ENCODE peak calls at places on chromosomes 1 and 21, in ten cellular contexts. F, P, S, M, W, L, H, N, B and X are unnamed samples.

GRCh38 chr1:6703016-6703415 is 1.4 kb upstream of the DNAJC11 start:
- DNase-seq in F (no peak), P (no peak), S (no peak), M (no peak), W (peak), L (no peak), H (no peak), N (no peak), B (no peak), X (no peak)

GRCh38 chr1:115089443-115090340 is at the start of gene TSPAN2:
- DNase-seq in F (peak), P (peak), S (peak), M (peak), W (peak), L (peak), H (peak), N (peak), B (peak), X (peak)

GRCh38 chr1:245255783-245256182 is 101.0 kb downstream of the KIF26B start:
- DNase-seq in F (no peak), P (no peak), S (no peak), M (no peak), W (no peak), L (no peak), H (no peak), N (no peak), B (no peak), X (no peak)

GRCh38 chr1:152777510-152778137 is 2.7 kb downstream of the LCE1F start:
- DNase-seq in F (no peak), P (no peak), S (no peak), M (no peak), W (no peak), L (no peak), H (no peak), N (no peak), B (no peak), X (no peak)

GRCh38 chr21:41673596-41674335 is 93.1 kb downstream of the RIPK4 start:
- DNase-seq in F (no peak), P (no peak), S (no peak), M (no peak), W (no peak), L (no peak), H (no peak), N (peak), B (no peak), X (no peak)

GRCh38 chr1:6140413-6140812 is 39.7 kb downstream of the CHD5 start:
- DNase-seq in F (no peak), P (no peak), S (no peak), M (no peak), W (no peak), L (no peak), H (no peak), N (no peak), B (peak), X (no peak)

GRCh38 chr1:7366955-7367665 is 404.0 kb upstream of the VAMP3 start:
- DNase-seq in F (no peak), P (no peak), S (no peak), M (no peak), W (no peak), L (no peak), H (no peak), N (no peak), B (no peak), X (no peak)

GRCh38 chr1:41735587-41736290 is 183.0 kb downstream of the HIVEP3 start:
- DNase-seq in F (no peak), P (peak), S (peak), M (no peak), W (no peak), L (no peak), H (no peak), N (no peak), B (no peak), X (no peak)

GRCh38 chr1:113372546-113372945 is 17.8 kb upstream of the MAGI3 start:
- DNase-seq in F (no peak), P (no peak), S (no peak), M (no peak), W (no peak), L (no peak), H (no peak), N (no peak), B (no peak), X (no peak)

GRCh38 chr1:219333626-219334025 is 159.9 kb downstream of the LYPLAL1 start:
- DNase-seq in F (no peak), P (no peak), S (no peak), M (no peak), W (no peak), L (no peak), H (no peak), N (no peak), B (no peak), X (no peak)

GRCh38 chr1:45236136-45236535 is 29.7 kb upstream of the ZSWIM5 start:
- DNase-seq in F (no peak), P (no peak), S (no peak), M (no peak), W (no peak), L (no peak), H (no peak), N (no peak), B (no peak), X (no peak)

GRCh38 chr1:19361231-19362147 is 49.4 kb downstream of the SLC66A1 start:
- DNase-seq in F (no peak), P (no peak), S (no peak), M (peak), W (peak), L (no peak), H (no peak), N (no peak), B (no peak), X (no peak)

GRCh38 chr21:44065428-44065827 is 41.8 kb upstream of the PWP2 start:
- DNase-seq in F (no peak), P (peak), S (no peak), M (no peak), W (peak), L (no peak), H (no peak), N (peak), B (no peak), X (no peak)

GRCh38 chr1:28115267-28115666 is 26.9 kb upstream of the EYA3 start:
- DNase-seq in F (no peak), P (peak), S (peak), M (no peak), W (peak), L (no peak), H (no peak), N (no peak), B (no peak), X (no peak)

GRCh38 chr1:156406229-156406628 is 37.2 kb downstream of the RHBG start:
- DNase-seq in F (no peak), P (no peak), S (no peak), M (no peak), W (no peak), L (no peak), H (no peak), N (no peak), B (no peak), X (no peak)

GRCh38 chr1:67966666-67967009 is 83.8 kb downstream of the DIRAS3 start:
- DNase-seq in F (no peak), P (no peak), S (no peak), M (no peak), W (no peak), L (no peak), H (no peak), N (no peak), B (no peak), X (no peak)

GRCh38 chr1:208207388-208208131 is 36.6 kb downstream of the PLXNA2 start:
- DNase-seq in F (no peak), P (peak), S (peak), M (peak), W (peak), L (no peak), H (peak), N (no peak), B (no peak), X (no peak)

GRCh38 chr1:239816090-239816812 is 275.4 kb upstream of the FMN2 start:
- DNase-seq in F (peak), P (peak), S (no peak), M (peak), W (peak), L (no peak), H (no peak), N (no peak), B (peak), X (no peak)

GRCh38 chr1:6409053-6409452 is 10.7 kb downstream of the HES2 start:
- DNase-seq in F (no peak), P (no peak), S (no peak), M (no peak), W (no peak), L (no peak), H (no peak), N (no peak), B (no peak), X (no peak)

GRCh38 chr1:53572061-53572801 is 113.0 kb downstream of the DMRTB1 start:
- DNase-seq in F (peak), P (peak), S (no peak), M (peak), W (peak), L (no peak), H (no peak), N (peak), B (peak), X (peak)

GRCh38 chr1:172609528-172609927 is 49.4 kb upstream of the FASLG start:
- DNase-seq in F (no peak), P (no peak), S (no peak), M (no peak), W (no peak), L (no peak), H (no peak), N (no peak), B (no peak), X (no peak)

GRCh38 chr1:174692313-174692712 is 244.5 kb downstream of the GPR52 start:
- DNase-seq in F (no peak), P (no peak), S (no peak), M (no peak), W (peak), L (no peak), H (no peak), N (no peak), B (no peak), X (no peak)

GRCh38 chr21:17786219-17787181 is 32.7 kb downstream of the C21orf91 start:
- DNase-seq in F (no peak), P (no peak), S (no peak), M (no peak), W (no peak), L (no peak), H (no peak), N (no peak), B (no peak), X (no peak)

GRCh38 chr21:44888581-44889550 is 15.4 kb upstream of the PTTG1IP start:
- DNase-seq in F (no peak), P (no peak), S (no peak), M (no peak), W (no peak), L (peak), H (no peak), N (no peak), B (no peak), X (no peak)

GRCh38 chr1:112557385-112557784 is 48.6 kb downstream of the WNT2B start:
- DNase-seq in F (no peak), P (no peak), S (no peak), M (no peak), W (peak), L (no peak), H (no peak), N (no peak), B (no peak), X (no peak)

GRCh38 chr1:221556435-221556834 is 185.5 kb downstream of the DUSP10 start:
- DNase-seq in F (no peak), P (no peak), S (no peak), M (no peak), W (no peak), L (no peak), H (no peak), N (no peak), B (no peak), X (no peak)

GRCh38 chr1:3741566-3742438 is 10.4 kb upstream of the CCDC27 start:
- DNase-seq in F (no peak), P (no peak), S (no peak), M (no peak), W (no peak), L (no peak), H (no peak), N (peak), B (no peak), X (no peak)

GRCh38 chr1:246587606-246588005 is 21.4 kb downstream of the CNST start:
- DNase-seq in F (no peak), P (no peak), S (no peak), M (no peak), W (peak), L (no peak), H (peak), N (no peak), B (no peak), X (no peak)

GRCh38 chr1:29444081-29444715 is 207.9 kb downstream of the PTPRU start:
- DNase-seq in F (no peak), P (peak), S (no peak), M (no peak), W (no peak), L (no peak), H (no peak), N (no peak), B (no peak), X (peak)

GRCh38 chr1:11383553-11384169 is 95.3 kb upstream of the DISP3 start:
- DNase-seq in F (no peak), P (no peak), S (no peak), M (no peak), W (no peak), L (no peak), H (no peak), N (no peak), B (no peak), X (no peak)

GRCh38 chr1:44847786-44848185 is 4.7 kb upstream of the PTCH2 start:
- DNase-seq in F (no peak), P (peak), S (no peak), M (no peak), W (no peak), L (no peak), H (no peak), N (no peak), B (no peak), X (no peak)

GRCh38 chr1:174433451-174433850 is 14.3 kb upstream of the GPR52 start:
- DNase-seq in F (no peak), P (no peak), S (no peak), M (no peak), W (peak), L (no peak), H (no peak), N (no peak), B (no peak), X (no peak)

GRCh38 chr1:90970208-90970607 is 51.6 kb downstream of the ZNF644 start:
- DNase-seq in F (no peak), P (no peak), S (no peak), M (no peak), W (no peak), L (no peak), H (no peak), N (no peak), B (no peak), X (no peak)

GRCh38 chr1:9376430-9376829 is 83.7 kb downstream of the SPSB1 start:
- DNase-seq in F (no peak), P (no peak), S (no peak), M (no peak), W (no peak), L (no peak), H (no peak), N (no peak), B (no peak), X (no peak)

GRCh38 chr1:61287014-61287413 is 204.7 kb downstream of the NFIA start:
- DNase-seq in F (no peak), P (no peak), S (no peak), M (no peak), W (peak), L (no peak), H (no peak), N (no peak), B (no peak), X (no peak)

DNA sequence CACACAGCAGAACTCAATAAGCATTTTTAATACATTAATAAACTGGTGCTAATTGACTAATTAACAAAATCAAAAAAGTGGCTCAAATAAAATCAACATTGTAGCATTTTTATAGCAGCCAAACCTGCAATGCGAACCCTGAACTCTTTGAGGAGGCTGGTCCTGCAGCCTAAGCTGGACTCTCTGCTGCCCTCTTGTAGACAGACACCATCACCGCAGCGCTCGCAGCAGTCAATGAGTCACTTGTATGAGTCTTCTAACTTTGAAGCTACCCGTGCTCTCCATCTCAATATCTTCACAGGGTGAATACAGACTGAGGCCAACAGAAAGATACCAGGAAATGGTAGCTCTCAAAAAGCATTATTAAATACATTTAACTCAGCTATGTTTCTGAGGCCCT is 9.7 kb upstream of the KRTAP7-1 start:
- DNase-seq in F (no peak), P (peak), S (no peak), M (no peak), W (no peak), L (no peak), H (no peak), N (no peak), B (no peak), X (no peak)
- TF ChIP-seq CTCF in F (no peak), P (no peak), S (peak), M (no peak), W (no peak), L (no peak), H (no peak), N (peak), B (no peak), X (no peak)

GRCh38 chr1:201578008-201578888 is 39.3 kb downstream of the NAV1 start:
- DNase-seq in F (no peak), P (no peak), S (no peak), M (no peak), W (no peak), L (no peak), H (no peak), N (no peak), B (no peak), X (no peak)
- H3K4me3 ChIP-seq in F (no peak), P (no peak), S (no peak), M (no peak), W (no peak), L (no peak), H (no peak), N (no peak), B (no peak), X (no peak)

GRCh38 chr1:161214374-161214773 is 721 bp upstream of the FCER1G start:
- DNase-seq in F (no peak), P (no peak), S (no peak), M (no peak), W (no peak), L (no peak), H (no peak), N (no peak), B (no peak), X (no peak)

GRCh38 chr1:161218301-161219077 is 3.4 kb downstream of the FCER1G start:
- DNase-seq in F (no peak), P (no peak), S (no peak), M (no peak), W (no peak), L (no peak), H (no peak), N (no peak), B (peak), X (no peak)

GRCh38 chr1:161216945-161217712 is 2.0 kb downstream of the FCER1G start:
- DNase-seq in F (no peak), P (no peak), S (no peak), M (no peak), W (peak), L (no peak), H (no peak), N (no peak), B (peak), X (peak)

GRCh38 chr1:161217831-161218230 is 2.7 kb downstream of the FCER1G start:
- DNase-seq in F (no peak), P (no peak), S (no peak), M (no peak), W (no peak), L (no peak), H (no peak), N (no peak), B (peak), X (no peak)

DNA sequence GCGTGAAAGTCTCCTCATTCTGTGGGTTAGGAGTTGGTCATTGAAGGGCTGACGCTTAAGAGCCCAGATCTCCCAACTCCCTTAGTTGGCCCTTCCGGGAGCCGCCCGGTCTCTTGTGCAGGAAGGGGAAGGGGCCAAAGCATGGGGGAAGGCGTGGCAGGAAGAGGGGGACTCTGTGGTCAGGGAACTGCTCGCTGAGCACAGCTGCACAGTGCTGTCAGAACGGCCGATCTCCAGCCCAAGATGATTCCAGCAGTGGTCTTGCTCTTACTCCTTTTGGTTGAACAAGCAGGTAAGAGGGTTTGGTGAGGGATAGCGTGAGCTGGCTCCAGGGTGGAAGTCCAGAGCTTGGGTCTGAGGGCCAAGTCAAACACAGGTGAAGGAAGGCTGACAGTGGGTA is at the start of gene FCER1G:
- DNase-seq in F (no peak), P (no peak), S (peak), M (no peak), W (no peak), L (no peak), H (no peak), N (no peak), B (no peak), X (peak)
- TF ChIP-seq POLR2A in F (no peak), P (peak), S (peak), M (no peak), W (no peak), L (peak), H (no peak), N (no peak), B (no peak), X (peak)

GRCh38 chr1:47443530-47444316 is 5.9 kb downstream of the FOXD2 start:
- DNase-seq in F (no peak), P (no peak), S (no peak), M (no peak), W (no peak), L (no peak), H (no peak), N (no peak), B (no peak), X (no peak)
- TF ChIP-seq CTCF in F (no peak), P (no peak), S (no peak), M (no peak), W (no peak), L (no peak), H (no peak), N (no peak), B (no peak), X (no peak)

GRCh38 chr1:23019094-23019850 is at the start of gene KDM1A:
- DNase-seq in F (peak), P (peak), S (peak), M (peak), W (peak), L (peak), H (peak), N (peak), B (peak), X (peak)

GRCh38 chr1:23023174-23023573 is 3.9 kb downstream of the KDM1A start:
- DNase-seq in F (no peak), P (no peak), S (no peak), M (no peak), W (no peak), L (no peak), H (no peak), N (no peak), B (no peak), X (no peak)

GRCh38 chr1:23020731-23021130 is 1.5 kb downstream of the KDM1A start:
- DNase-seq in F (no peak), P (no peak), S (no peak), M (no peak), W (no peak), L (no peak), H (peak), N (no peak), B (no peak), X (no peak)

GRCh38 chr1:23019851-23020625 is 770 bp downstream of the KDM1A start:
- DNase-seq in F (peak), P (peak), S (peak), M (no peak), W (peak), L (no peak), H (peak), N (peak), B (peak), X (no peak)

GRCh38 chr1:23021834-23022233 is 2.6 kb downstream of the KDM1A start:
- DNase-seq in F (no peak), P (no peak), S (no peak), M (no peak), W (no peak), L (no peak), H (no peak), N (no peak), B (no peak), X (no peak)
- H3K4me3 ChIP-seq in F (no peak), P (no peak), S (peak), M (no peak), W (no peak), L (no peak), H (no peak), N (no peak), B (no peak), X (no peak)

DNA sequence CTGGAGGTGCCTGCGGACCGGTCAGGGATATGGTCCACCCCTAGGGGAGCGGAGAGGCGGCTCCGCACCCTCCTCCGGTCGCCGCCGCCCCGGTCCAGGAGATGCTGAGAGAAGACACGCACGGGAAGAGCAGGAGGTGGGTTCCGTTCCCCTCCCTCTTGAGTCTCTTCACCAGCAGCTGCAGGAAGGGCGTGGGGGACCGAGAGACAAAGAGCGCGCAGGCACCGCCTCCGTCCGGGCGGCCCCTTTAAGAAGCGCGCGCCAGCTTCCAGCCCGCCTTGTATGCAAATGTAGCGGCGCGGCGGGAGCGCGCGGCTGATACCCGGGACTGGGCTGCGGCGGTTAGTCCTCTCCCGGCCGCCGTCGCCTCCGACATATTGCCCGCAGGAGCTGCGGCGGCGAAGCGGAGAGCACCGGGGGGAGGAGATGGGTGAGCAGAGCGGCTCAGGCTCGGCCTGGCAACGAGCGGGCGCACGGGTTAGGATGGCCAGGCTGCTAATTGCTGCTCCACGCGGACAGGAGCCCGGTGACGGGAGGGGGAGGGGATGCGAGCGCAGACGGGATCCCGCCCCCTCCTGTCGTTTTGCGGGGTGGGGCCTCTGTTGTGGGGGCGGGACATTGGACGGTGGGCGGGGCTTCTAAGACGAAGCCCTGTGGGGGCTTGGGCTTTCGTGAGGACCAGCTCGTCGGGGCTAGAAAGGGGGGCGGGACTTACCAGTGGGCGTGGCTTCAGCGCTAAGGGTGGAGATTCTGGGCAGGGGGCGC is at the start of gene TMEM39B:
- DNase-seq in F (peak), P (peak), S (peak), M (peak), W (peak), L (peak), H (peak), N (peak), B (peak), X (peak)
- TF ChIP-seq POLR2A in F (peak), P (no peak), S (peak), M (peak), W (peak), L (no peak), H (peak), N (no peak), B (peak), X (no peak)